ENCODE peak calls at places on chromosomes 13 and 19, in six cellular contexts. One of them, this sample, is unnamed.

GRCh38 chr19:6572217-6572616 is 18.7 kb downstream of the CD70 start:
- DNase-seq in left ventricle myocardium inferior: peak
- DNase-seq in Calu3: no peak
- DNase-seq in NCI-H748 treated with DMSO at 0.1 percent for 48 hours: no peak
- DNase-seq in lower leg skin: no peak
- DNase-seq in HCT116: no peak
- DNase-seq in this sample: peak

GRCh38 chr13:75585153-75585552 is 35.6 kb downstream of the UCHL3 start:
- DNase-seq in left ventricle myocardium inferior: no peak
- DNase-seq in Calu3: no peak
- DNase-seq in NCI-H748 treated with DMSO at 0.1 percent for 48 hours: no peak
- DNase-seq in lower leg skin: no peak
- DNase-seq in HCT116: no peak
- DNase-seq in this sample: no peak

GRCh38 chr13:113207890-113208423 is 512 bp downstream of the PCID2 start:
- DNase-seq in left ventricle myocardium inferior: peak
- DNase-seq in Calu3: no peak
- DNase-seq in NCI-H748 treated with DMSO at 0.1 percent for 48 hours: peak
- DNase-seq in lower leg skin: no peak
- DNase-seq in HCT116: no peak
- DNase-seq in this sample: no peak

GRCh38 chr19:38057954-38058690 is 151.1 kb downstream of the SIPA1L3 start:
- DNase-seq in left ventricle myocardium inferior: no peak
- DNase-seq in Calu3: peak
- DNase-seq in NCI-H748 treated with DMSO at 0.1 percent for 48 hours: peak
- DNase-seq in lower leg skin: no peak
- DNase-seq in HCT116: no peak
- DNase-seq in this sample: no peak

GRCh38 chr19:41298327-41298964 is 11.5 kb upstream of the CCDC97 start:
- DNase-seq in left ventricle myocardium inferior: peak
- DNase-seq in Calu3: peak
- DNase-seq in NCI-H748 treated with DMSO at 0.1 percent for 48 hours: no peak
- DNase-seq in lower leg skin: peak
- DNase-seq in HCT116: no peak
- DNase-seq in this sample: peak

GRCh38 chr19:29685326-29685725 is 20.1 kb downstream of the PLEKHF1 start:
- DNase-seq in left ventricle myocardium inferior: no peak
- DNase-seq in Calu3: no peak
- DNase-seq in NCI-H748 treated with DMSO at 0.1 percent for 48 hours: no peak
- DNase-seq in lower leg skin: no peak
- DNase-seq in HCT116: no peak
- DNase-seq in this sample: no peak

GRCh38 chr13:110698689-110699088 is 7.2 kb downstream of the CARS2 start:
- DNase-seq in left ventricle myocardium inferior: no peak
- DNase-seq in Calu3: no peak
- DNase-seq in NCI-H748 treated with DMSO at 0.1 percent for 48 hours: no peak
- DNase-seq in lower leg skin: no peak
- DNase-seq in HCT116: no peak
- DNase-seq in this sample: no peak

GRCh38 chr13:28329395-28330158 is 165.4 kb downstream of the FLT1 start:
- DNase-seq in left ventricle myocardium inferior: no peak
- DNase-seq in Calu3: no peak
- DNase-seq in NCI-H748 treated with DMSO at 0.1 percent for 48 hours: no peak
- DNase-seq in lower leg skin: no peak
- DNase-seq in HCT116: no peak
- DNase-seq in this sample: peak

GRCh38 chr13:61477619-61478018 is 62.0 kb upstream of the PCDH20 start:
- DNase-seq in left ventricle myocardium inferior: no peak
- DNase-seq in Calu3: no peak
- DNase-seq in NCI-H748 treated with DMSO at 0.1 percent for 48 hours: no peak
- DNase-seq in lower leg skin: no peak
- DNase-seq in HCT116: no peak
- DNase-seq in this sample: no peak

GRCh38 chr19:45681391-45682015 is 10.2 kb downstream of the SNRPD2 start:
- DNase-seq in left ventricle myocardium inferior: peak
- DNase-seq in Calu3: peak
- DNase-seq in NCI-H748 treated with DMSO at 0.1 percent for 48 hours: peak
- DNase-seq in lower leg skin: peak
- DNase-seq in HCT116: peak
- DNase-seq in this sample: peak

GRCh38 chr19:10505583-10506229 is 2.5 kb upstream of the KEAP1 start:
- DNase-seq in left ventricle myocardium inferior: peak
- DNase-seq in Calu3: peak
- DNase-seq in NCI-H748 treated with DMSO at 0.1 percent for 48 hours: peak
- DNase-seq in lower leg skin: peak
- DNase-seq in HCT116: peak
- DNase-seq in this sample: peak

GRCh38 chr13:51221674-51222509 is at the start of gene FAM124A:
- DNase-seq in left ventricle myocardium inferior: peak
- DNase-seq in Calu3: peak
- DNase-seq in NCI-H748 treated with DMSO at 0.1 percent for 48 hours: peak
- DNase-seq in lower leg skin: peak
- DNase-seq in HCT116: peak
- DNase-seq in this sample: no peak

GRCh38 chr13:47757681-47758080 is 243.4 kb downstream of the SUCLA2 start:
- DNase-seq in left ventricle myocardium inferior: no peak
- DNase-seq in Calu3: no peak
- DNase-seq in NCI-H748 treated with DMSO at 0.1 percent for 48 hours: no peak
- DNase-seq in lower leg skin: no peak
- DNase-seq in HCT116: no peak
- DNase-seq in this sample: no peak

GRCh38 chr13:91313103-91313502 is 34.4 kb upstream of the MIR17HG start:
- DNase-seq in left ventricle myocardium inferior: no peak
- DNase-seq in Calu3: no peak
- DNase-seq in NCI-H748 treated with DMSO at 0.1 percent for 48 hours: peak
- DNase-seq in lower leg skin: no peak
- DNase-seq in HCT116: no peak
- DNase-seq in this sample: peak

GRCh38 chr13:101751488-101751887 is 299.0 kb downstream of the ITGBL1 start:
- DNase-seq in left ventricle myocardium inferior: no peak
- DNase-seq in Calu3: peak
- DNase-seq in NCI-H748 treated with DMSO at 0.1 percent for 48 hours: peak
- DNase-seq in lower leg skin: no peak
- DNase-seq in HCT116: no peak
- DNase-seq in this sample: no peak

GRCh38 chr19:46287585-46287984 is 9.3 kb upstream of the HIF3A start:
- DNase-seq in left ventricle myocardium inferior: no peak
- DNase-seq in Calu3: no peak
- DNase-seq in NCI-H748 treated with DMSO at 0.1 percent for 48 hours: no peak
- DNase-seq in lower leg skin: no peak
- DNase-seq in HCT116: no peak
- DNase-seq in this sample: no peak

GRCh38 chr13:31011193-31011860 is 78.9 kb downstream of the TEX26 start:
- DNase-seq in left ventricle myocardium inferior: no peak
- DNase-seq in Calu3: no peak
- DNase-seq in NCI-H748 treated with DMSO at 0.1 percent for 48 hours: no peak
- DNase-seq in lower leg skin: no peak
- DNase-seq in HCT116: no peak
- DNase-seq in this sample: peak

GRCh38 chr19:10915511-10916091 is 12.8 kb downstream of the YIPF2 start:
- DNase-seq in left ventricle myocardium inferior: no peak
- DNase-seq in Calu3: no peak
- DNase-seq in NCI-H748 treated with DMSO at 0.1 percent for 48 hours: no peak
- DNase-seq in lower leg skin: no peak
- DNase-seq in HCT116: no peak
- DNase-seq in this sample: no peak

GRCh38 chr19:9966448-9966847 is 30.1 kb upstream of the OLFM2 start:
- DNase-seq in left ventricle myocardium inferior: no peak
- DNase-seq in Calu3: no peak
- DNase-seq in NCI-H748 treated with DMSO at 0.1 percent for 48 hours: no peak
- DNase-seq in lower leg skin: no peak
- DNase-seq in HCT116: no peak
- DNase-seq in this sample: no peak

This sample was measured in pons.